ENCODE peak calls at places on chromosomes 6 and 20, in seven cellular contexts. One of them, this sample, is unnamed.

GRCh38 chr6:73969982-73970960 is 274.3 kb downstream of the CD109 start:
- DNase-seq in K562: peak; percentile 12
- DNase-seq in GM12878: no peak
- DNase-seq in stomach: no peak
- DNase-seq in H1: no peak
- DNase-seq in sigmoid colon: no peak
- DNase-seq in HepG2: peak; percentile 52
- DNase-seq in this sample: no peak

GRCh38 chr20:24816431-24816830 is 132.6 kb upstream of the CST7 start:
- DNase-seq in K562: no peak
- DNase-seq in H1: no peak
- DNase-seq in GM12878: no peak
- DNase-seq in stomach: no peak
- DNase-seq in sigmoid colon: no peak
- DNase-seq in HepG2: no peak
- DNase-seq in this sample: no peak

GRCh38 chr20:53678315-53678989 is 84.8 kb upstream of the ZNF217 start:
- DNase-seq in stomach: no peak
- DNase-seq in K562: no peak
- DNase-seq in HepG2: no peak
- DNase-seq in sigmoid colon: no peak
- DNase-seq in GM12878: no peak
- DNase-seq in H1: no peak
- DNase-seq in this sample: no peak

GRCh38 chr20:39291301-39291700 is 329.2 kb downstream of the DHX35 start:
- DNase-seq in K562: no peak
- DNase-seq in H1: no peak
- DNase-seq in HepG2: no peak
- DNase-seq in sigmoid colon: no peak
- DNase-seq in stomach: no peak
- DNase-seq in GM12878: no peak
- DNase-seq in this sample: no peak

GRCh38 chr6:44257007-44257752 is at the start of gene SLC35B2:
- DNase-seq in H1: no peak
- DNase-seq in K562: peak; percentile 93
- DNase-seq in stomach: peak; percentile 68
- DNase-seq in GM12878: no peak
- DNase-seq in HepG2: peak; percentile 88
- DNase-seq in sigmoid colon: peak; percentile 84
- DNase-seq in this sample: peak; percentile 83

GRCh38 chr6:150395388-150396009 is 26.7 kb downstream of the IYD start:
- DNase-seq in sigmoid colon: no peak
- DNase-seq in HepG2: peak; percentile 60
- DNase-seq in stomach: no peak
- DNase-seq in GM12878: no peak
- DNase-seq in K562: peak; percentile 55
- DNase-seq in H1: peak; percentile 51
- DNase-seq in this sample: no peak

GRCh38 chr20:39381598-39381997 is 419.5 kb downstream of the DHX35 start:
- DNase-seq in HepG2: no peak
- DNase-seq in GM12878: no peak
- DNase-seq in K562: no peak
- DNase-seq in stomach: no peak
- DNase-seq in sigmoid colon: no peak
- DNase-seq in H1: no peak
- DNase-seq in this sample: no peak

GRCh38 chr6:36131517-36132220 is 1.4 kb downstream of the MAPK13 start:
- DNase-seq in sigmoid colon: no peak
- DNase-seq in K562: peak; percentile 39
- DNase-seq in GM12878: peak; percentile 92
- DNase-seq in H1: no peak
- DNase-seq in stomach: peak; percentile 71
- DNase-seq in HepG2: peak; percentile 84
- DNase-seq in this sample: no peak

GRCh38 chr6:38552136-38552535 is 87.6 kb downstream of the BTBD9 start:
- DNase-seq in HepG2: no peak
- DNase-seq in K562: no peak
- DNase-seq in GM12878: peak; percentile 56
- DNase-seq in H1: no peak
- DNase-seq in stomach: no peak
- DNase-seq in sigmoid colon: no peak
- DNase-seq in this sample: no peak

GRCh38 chr20:63580796-63581461 is 6.9 kb upstream of the HELZ2 start:
- DNase-seq in K562: peak; percentile 63
- DNase-seq in GM12878: no peak
- DNase-seq in HepG2: peak; percentile 78
- DNase-seq in H1: no peak
- DNase-seq in sigmoid colon: peak; percentile 57
- DNase-seq in stomach: peak; percentile 53
- DNase-seq in this sample: peak; percentile 62

DNA sequence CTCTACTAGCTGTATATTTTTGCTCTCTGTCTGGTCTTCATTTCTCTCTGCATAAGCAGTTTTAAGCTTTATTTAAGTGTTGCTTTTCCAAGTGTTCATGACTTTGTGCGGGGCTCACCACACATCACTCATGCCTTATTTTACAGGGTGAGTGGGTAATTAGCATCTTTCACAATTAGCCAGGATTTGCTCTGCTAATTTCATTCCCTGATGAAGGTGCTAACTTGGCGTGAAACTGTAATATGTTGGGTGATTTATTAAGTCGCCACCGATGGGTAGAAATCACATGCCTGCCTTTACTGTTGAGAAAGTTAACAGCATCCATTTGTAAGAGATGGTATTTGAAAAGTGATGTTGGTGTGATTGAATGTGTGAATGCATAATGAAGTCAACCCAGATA is 44.7 kb downstream of the DEFB114 start:
- DNase-seq in sigmoid colon: no peak
- DNase-seq in HepG2: no peak
- DNase-seq in H1: no peak
- DNase-seq in K562: no peak
- DNase-seq in stomach: no peak
- DNase-seq in GM12878: no peak
- DNase-seq in this sample: no peak
- TF ChIP-seq POLR2A in sigmoid colon: no peak
- TF ChIP-seq POLR2A in HepG2: no peak
- TF ChIP-seq POLR2A in H1: no peak
- TF ChIP-seq POLR2A in K562: no peak
- TF ChIP-seq POLR2A in stomach: no peak
- TF ChIP-seq POLR2A in GM12878: no peak
- TF ChIP-seq POLR2A in this sample: no peak

DNA sequence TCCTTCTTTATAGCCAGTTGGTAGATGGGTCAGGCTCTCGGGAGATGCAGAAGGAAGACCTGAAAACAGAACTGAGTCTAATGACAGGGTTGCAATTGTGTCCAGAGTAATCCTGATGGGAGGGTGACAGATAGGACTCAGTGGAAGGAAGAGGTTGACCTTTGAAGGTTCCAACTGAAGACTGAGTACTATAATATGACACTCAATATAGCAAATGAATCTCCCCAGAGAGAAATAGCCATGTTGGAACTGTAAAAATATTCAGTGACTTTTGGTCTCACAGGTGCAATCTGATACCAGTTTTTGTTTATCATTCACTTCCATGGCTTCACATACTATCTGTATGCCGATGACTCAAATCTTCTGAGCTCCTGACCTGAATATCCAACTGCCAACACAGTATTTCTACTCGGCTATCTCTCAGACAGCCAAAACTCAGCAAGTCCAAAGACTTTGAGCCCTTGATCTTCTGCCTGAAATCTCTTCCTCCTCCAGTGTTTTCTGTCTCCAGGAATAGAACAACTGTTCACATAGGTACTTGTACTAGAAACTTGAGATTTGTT is 21.7 kb upstream of the PKHD1 start:
- DNase-seq in H1: no peak
- DNase-seq in sigmoid colon: no peak
- DNase-seq in stomach: no peak
- DNase-seq in HepG2: no peak
- DNase-seq in GM12878: no peak
- DNase-seq in K562: no peak
- DNase-seq in this sample: no peak
- TF ChIP-seq POLR2AphosphoS5 in H1: no peak
- TF ChIP-seq POLR2AphosphoS5 in sigmoid colon: no peak
- TF ChIP-seq POLR2AphosphoS5 in stomach: no peak
- TF ChIP-seq POLR2AphosphoS5 in HepG2: no peak
- TF ChIP-seq POLR2AphosphoS5 in GM12878: no peak
- TF ChIP-seq POLR2AphosphoS5 in K562: no peak
- TF ChIP-seq POLR2AphosphoS5 in this sample: no peak

GRCh38 chr6:136077834-136078576 is 172.1 kb downstream of the MTFR2 start:
- DNase-seq in K562: no peak
- DNase-seq in GM12878: no peak
- DNase-seq in H1: no peak
- DNase-seq in HepG2: no peak
- DNase-seq in stomach: no peak
- DNase-seq in sigmoid colon: no peak
- DNase-seq in this sample: no peak
- TF ChIP-seq EP300 in K562: no peak
- TF ChIP-seq EP300 in GM12878: no peak
- TF ChIP-seq EP300 in H1: no peak
- TF ChIP-seq EP300 in HepG2: no peak
- TF ChIP-seq EP300 in stomach: peak; percentile 28
- TF ChIP-seq EP300 in sigmoid colon: no peak
- TF ChIP-seq EP300 in this sample: no peak

DNA sequence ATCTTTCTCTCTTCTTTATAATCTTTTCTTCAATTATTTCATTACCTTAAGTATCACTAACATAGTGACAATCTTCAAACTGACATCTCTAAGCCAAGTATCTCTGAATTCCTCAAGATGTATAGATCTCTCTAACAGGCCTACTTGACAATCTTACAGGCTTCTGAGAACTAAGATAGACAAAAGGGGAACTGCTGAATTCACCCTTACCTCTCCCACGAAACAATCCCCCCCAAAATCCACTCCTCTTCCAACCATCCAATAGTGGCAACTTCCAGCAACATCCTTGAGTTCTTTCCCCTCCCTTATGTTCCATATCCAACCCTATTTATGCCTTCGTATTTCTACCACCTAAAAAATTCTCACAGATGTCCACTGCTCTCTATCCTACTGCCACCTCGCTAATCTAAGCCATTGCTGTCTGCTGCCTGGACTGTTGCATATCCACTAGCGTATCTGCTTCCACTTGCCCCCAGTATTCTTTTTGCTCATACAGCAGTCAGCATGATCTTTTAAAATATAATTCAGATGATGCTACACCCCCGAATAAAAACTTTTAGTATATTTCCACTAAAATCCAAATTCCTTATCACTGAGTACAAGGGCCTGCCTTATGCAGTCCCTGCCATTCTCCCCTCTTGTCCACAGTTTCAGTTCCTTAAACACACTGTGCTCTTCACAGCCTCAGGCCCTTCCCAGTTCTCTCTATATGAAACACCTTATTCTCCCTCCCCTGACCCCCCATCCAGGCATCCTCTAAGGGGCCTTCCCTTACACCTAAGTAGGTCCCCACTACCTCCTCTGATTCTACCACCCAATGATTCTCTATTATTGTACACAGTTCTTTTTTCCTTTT is 8.0 kb downstream of the REPS1 start:
- DNase-seq in H1: no peak
- DNase-seq in GM12878: no peak
- DNase-seq in K562: no peak
- DNase-seq in HepG2: no peak
- DNase-seq in stomach: no peak
- DNase-seq in sigmoid colon: no peak
- DNase-seq in this sample: no peak
- TF ChIP-seq POLR2A in H1: no peak
- TF ChIP-seq POLR2A in GM12878: no peak
- TF ChIP-seq POLR2A in K562: no peak
- TF ChIP-seq POLR2A in HepG2: no peak
- TF ChIP-seq POLR2A in stomach: no peak
- TF ChIP-seq POLR2A in sigmoid colon: no peak
- TF ChIP-seq POLR2A in this sample: no peak

GRCh38 chr20:3194617-3195280 is 9.7 kb downstream of the DDRGK1 start:
- DNase-seq in K562: no peak
- DNase-seq in stomach: no peak
- DNase-seq in GM12878: no peak
- DNase-seq in H1: no peak
- DNase-seq in sigmoid colon: no peak
- DNase-seq in HepG2: no peak
- DNase-seq in this sample: no peak
- TF ChIP-seq POLR2AphosphoS5 in K562: no peak
- TF ChIP-seq POLR2AphosphoS5 in stomach: no peak
- TF ChIP-seq POLR2AphosphoS5 in GM12878: no peak
- TF ChIP-seq POLR2AphosphoS5 in H1: no peak
- TF ChIP-seq POLR2AphosphoS5 in sigmoid colon: no peak
- TF ChIP-seq POLR2AphosphoS5 in HepG2: no peak
- TF ChIP-seq POLR2AphosphoS5 in this sample: no peak

GRCh38 chr6:20812776-20813175 is 278.5 kb downstream of the CDKAL1 start:
- DNase-seq in stomach: no peak
- DNase-seq in sigmoid colon: no peak
- DNase-seq in HepG2: no peak
- DNase-seq in H1: no peak
- DNase-seq in GM12878: no peak
- DNase-seq in K562: no peak
- DNase-seq in this sample: no peak

GRCh38 chr6:20808439-20808838 is 274.2 kb downstream of the CDKAL1 start:
- DNase-seq in HepG2: no peak
- DNase-seq in K562: no peak
- DNase-seq in stomach: no peak
- DNase-seq in H1: no peak
- DNase-seq in sigmoid colon: no peak
- DNase-seq in GM12878: no peak
- DNase-seq in this sample: no peak

GRCh38 chr6:20808984-20809383 is 274.7 kb downstream of the CDKAL1 start:
- DNase-seq in sigmoid colon: no peak
- DNase-seq in HepG2: no peak
- DNase-seq in H1: no peak
- DNase-seq in GM12878: no peak
- DNase-seq in stomach: no peak
- DNase-seq in K562: no peak
- DNase-seq in this sample: no peak

GRCh38 chr6:20810732-20811111 is 276.5 kb downstream of the CDKAL1 start:
- DNase-seq in K562: no peak
- DNase-seq in HepG2: no peak
- DNase-seq in GM12878: no peak
- DNase-seq in sigmoid colon: no peak
- DNase-seq in stomach: no peak
- DNase-seq in H1: no peak
- DNase-seq in this sample: no peak

GRCh38 chr6:20811112-20811746 is 277.0 kb downstream of the CDKAL1 start:
- DNase-seq in HepG2: no peak
- DNase-seq in stomach: no peak
- DNase-seq in H1: peak; percentile 80
- DNase-seq in K562: peak; percentile 68
- DNase-seq in sigmoid colon: no peak
- DNase-seq in GM12878: no peak
- DNase-seq in this sample: no peak
- TF ChIP-seq EP300 in HepG2: no peak
- TF ChIP-seq EP300 in stomach: no peak
- TF ChIP-seq EP300 in H1: no peak
- TF ChIP-seq EP300 in K562: peak; percentile 87
- TF ChIP-seq EP300 in sigmoid colon: no peak
- TF ChIP-seq EP300 in GM12878: no peak
- TF ChIP-seq EP300 in this sample: no peak